ENCODE peak calls at places on chromosomes 12 and 14, in nine cellular contexts. C, Q, Y, N, R, W, P, Z and B are unnamed samples.

GRCh38 chr12:55659486-55660385 is 23.0 kb downstream of the OR10P1 start:
- DNase-seq in C (peak; percentile 84), Q (no peak), Y (peak; percentile 9), N (no peak), R (no peak), W (no peak), P (no peak), Z (peak; percentile 12), B (peak; percentile 63)

GRCh38 chr14:33914676-33915516 is 36.0 kb downstream of the EGLN3 start:
- DNase-seq in C (no peak), Q (no peak), Y (peak; percentile 14), N (no peak), R (peak; percentile 88), W (no peak), P (no peak), Z (peak; percentile 86), B (peak; percentile 39)

GRCh38 chr12:54628186-54628846 is 6.4 kb downstream of the LACRT start:
- DNase-seq in C (no peak), Q (no peak), Y (no peak), N (no peak), R (no peak), W (no peak), P (no peak), Z (no peak), B (no peak)

GRCh38 chr12:31599053-31599452 is 8.1 kb upstream of the DENND5B start:
- DNase-seq in C (no peak), Q (no peak), Y (no peak), N (no peak), R (no peak), W (no peak), P (no peak), Z (no peak), B (no peak)

GRCh38 chr14:42174357-42174756 is 567.7 kb downstream of the LRFN5 start:
- DNase-seq in C (no peak), Q (no peak), Y (no peak), N (no peak), R (no peak), W (no peak), P (no peak), Z (no peak), B (no peak)

GRCh38 chr12:16949351-16949750 is 343.4 kb upstream of the LMO3 start:
- DNase-seq in C (no peak), Q (no peak), Y (no peak), N (no peak), R (no peak), W (no peak), P (no peak), Z (no peak), B (peak; percentile 62)

GRCh38 chr14:105061428-105062047 is 3.7 kb downstream of the GPR132 start:
- DNase-seq in C (no peak), Q (no peak), Y (no peak), N (peak; percentile 33), R (no peak), W (no peak), P (peak; percentile 64), Z (no peak), B (no peak)

GRCh38 chr12:78035913-78036658 is 205.4 kb downstream of the NAV3 start:
- DNase-seq in C (peak; percentile 59), Q (no peak), Y (peak; percentile 34), N (no peak), R (no peak), W (no peak), P (no peak), Z (no peak), B (no peak)

GRCh38 chr12:70606001-70606400 is 31.2 kb downstream of the PTPRB start:
- DNase-seq in C (no peak), Q (no peak), Y (peak; percentile 56), N (no peak), R (no peak), W (no peak), P (no peak), Z (peak; percentile 78), B (no peak)

GRCh38 chr12:13175499-13175898 is 21.0 kb upstream of the EMP1 start:
- DNase-seq in C (no peak), Q (no peak), Y (no peak), N (no peak), R (peak; percentile 17), W (no peak), P (no peak), Z (no peak), B (peak; percentile 46)
- H3K4me1 ChIP-seq in C (no peaks in the 10 kb centered on the region), Q (no peaks in the 10 kb centered on the region), Y (peaks cover 35% of the 10 kb centered on the region), N (peaks cover 10% of the 10 kb centered on the region), R (peaks cover 41% of the 10 kb centered on the region), W (no peaks in the 10 kb centered on the region), P (peaks cover 85% of the 10 kb centered on the region), Z (peaks cover 12% of the 10 kb centered on the region), B (peaks cover 25% of the 10 kb centered on the region)

GRCh38 chr12:112122823-112123690 is 2.3 kb upstream of the TRAFD1 start:
- DNase-seq in C (no peak), Q (no peak), Y (peak; percentile 98), N (no peak), R (no peak), W (no peak), P (no peak), Z (no peak), B (peak; percentile 59)
- H3K4me1 ChIP-seq in C (peaks cover 17% of the 10 kb centered on the region), Q (peaks cover 5% of the 10 kb centered on the region), Y (peaks cover 15% of the 10 kb centered on the region), N (peaks cover 28% of the 10 kb centered on the region), R (peaks cover 55% of the 10 kb centered on the region), W (no peaks in the 10 kb centered on the region), P (peaks cover 45% of the 10 kb centered on the region), Z (peaks cover 7% of the 10 kb centered on the region), B (peaks cover 25% of the 10 kb centered on the region)

DNA sequence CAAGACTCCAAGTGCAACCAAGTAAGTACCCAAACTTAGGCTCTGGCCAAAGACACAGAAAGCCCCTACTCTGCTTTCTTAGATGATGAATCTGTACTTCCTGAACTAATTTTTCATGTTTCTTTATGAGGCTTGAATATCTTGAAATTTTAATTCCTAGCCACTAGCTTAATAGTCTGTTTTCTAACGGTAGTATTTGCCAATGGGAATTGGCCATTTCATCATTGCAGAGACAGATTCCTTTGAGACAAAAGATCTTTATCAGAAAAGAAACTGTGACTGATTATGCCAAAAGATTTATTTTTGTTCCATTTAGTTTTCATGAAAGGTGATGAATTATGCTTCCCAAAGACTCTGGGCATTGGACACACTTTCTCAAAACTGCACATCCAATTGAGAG is 48.7 kb downstream of the DAD1 start:
- DNase-seq in C (no peak), Q (no peak), Y (no peak), N (no peak), R (no peak), W (no peak), P (no peak), Z (no peak), B (peak; percentile 58)
- H3K4me1 ChIP-seq in C (no peaks in the 10 kb centered on the region), Q (no peaks in the 10 kb centered on the region), Y (peaks cover 12% of the 10 kb centered on the region), N (peaks cover 100% of the 10 kb centered on the region), R (peaks cover 16% of the 10 kb centered on the region), W (no peaks in the 10 kb centered on the region), P (peaks cover 60% of the 10 kb centered on the region), Z (peaks cover 32% of the 10 kb centered on the region), B (peaks cover 86% of the 10 kb centered on the region)

GRCh38 chr12:52246720-52247621 is 13.9 kb downstream of the KRT7 start:
- DNase-seq in C (peak; percentile 85), Q (peak; percentile 79), Y (no peak), N (no peak), R (no peak), W (peak; percentile 48), P (peak; percentile 44), Z (no peak), B (no peak)

GRCh38 chr12:52249511-52250047 is 16.5 kb downstream of the KRT7 start:
- DNase-seq in C (no peak), Q (peak; percentile 26), Y (no peak), N (no peak), R (no peak), W (no peak), P (no peak), Z (no peak), B (no peak)

GRCh38 chr12:52248541-52249035 is 15.5 kb downstream of the KRT7 start:
- DNase-seq in C (peak; percentile 48), Q (peak; percentile 51), Y (no peak), N (no peak), R (no peak), W (no peak), P (no peak), Z (no peak), B (no peak)

GRCh38 chr12:52249041-52249461 is 16.0 kb downstream of the KRT7 start:
- DNase-seq in C (peak; percentile 88), Q (peak; percentile 92), Y (no peak), N (no peak), R (no peak), W (peak; percentile 85), P (peak; percentile 59), Z (no peak), B (no peak)

DNA sequence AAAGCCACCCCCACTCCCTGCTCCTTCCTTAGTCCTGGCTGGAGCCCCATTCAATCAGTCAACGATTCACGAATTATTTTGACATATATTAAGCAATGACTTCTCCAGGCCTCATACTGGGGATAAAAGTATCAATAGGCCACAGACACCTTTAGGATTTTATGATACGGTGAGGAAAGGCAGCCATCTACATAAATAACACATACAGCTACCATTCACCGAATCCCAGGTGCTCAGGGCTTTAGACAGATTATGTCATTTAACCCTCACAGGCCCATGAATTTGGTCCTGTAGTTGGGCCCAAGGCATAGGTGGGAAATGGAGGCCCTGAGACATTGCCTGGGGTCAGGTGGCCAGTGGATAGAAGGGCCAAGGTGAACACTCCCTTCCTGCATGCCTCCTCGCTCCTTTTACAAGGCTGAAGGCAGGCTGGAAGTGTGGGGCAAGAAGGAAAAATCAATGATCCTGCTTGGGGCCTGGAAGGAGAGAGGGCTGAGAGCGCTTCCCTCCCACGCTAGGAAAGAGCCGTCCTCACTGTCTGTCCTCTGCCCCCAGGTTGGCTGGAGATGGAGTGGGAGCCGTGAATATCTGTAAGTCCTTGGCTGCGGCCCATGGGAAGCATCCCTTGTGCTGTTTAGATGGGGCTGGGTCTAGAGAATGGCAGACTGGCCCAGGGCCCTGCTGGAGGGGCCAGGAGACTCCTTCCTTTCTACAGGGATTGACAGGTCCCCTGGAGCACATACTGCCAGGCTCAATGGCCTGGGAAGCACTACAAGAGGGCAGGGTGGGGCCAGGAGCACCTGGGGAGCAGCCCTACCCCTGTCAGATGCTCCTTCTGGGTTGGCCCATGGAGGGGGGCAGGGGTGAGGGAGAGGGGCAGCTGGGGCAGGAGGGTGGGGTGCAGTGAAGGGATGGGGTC is 14.8 kb downstream of the KRT7 start:
- DNase-seq in C (no peak), Q (peak; percentile 51), Y (no peak), N (no peak), R (no peak), W (no peak), P (peak; percentile 57), Z (no peak), B (no peak)
- H3K4me1 ChIP-seq in C (peaks cover 44% of the 10 kb centered on the region), Q (peaks cover 71% of the 10 kb centered on the region), Y (peaks cover 27% of the 10 kb centered on the region), N (peaks cover 7% of the 10 kb centered on the region), R (peaks cover 57% of the 10 kb centered on the region), W (peaks cover 19% of the 10 kb centered on the region), P (peaks cover 31% of the 10 kb centered on the region), Z (peaks cover 23% of the 10 kb centered on the region), B (no peaks in the 10 kb centered on the region)

GRCh38 chr12:8818526-8818925 is 3.9 kb upstream of the A2ML1 start:
- DNase-seq in C (no peak), Q (no peak), Y (no peak), N (no peak), R (no peak), W (no peak), P (no peak), Z (no peak), B (no peak)
- H3K4me1 ChIP-seq in C (no peaks in the 10 kb centered on the region), Q (no peaks in the 10 kb centered on the region), Y (no peaks in the 10 kb centered on the region), N (no peaks in the 10 kb centered on the region), R (no peaks in the 10 kb centered on the region), W (peaks cover 2% of the 10 kb centered on the region), P (peaks cover 50% of the 10 kb centered on the region), Z (no peaks in the 10 kb centered on the region), B (no peaks in the 10 kb centered on the region)

DNA sequence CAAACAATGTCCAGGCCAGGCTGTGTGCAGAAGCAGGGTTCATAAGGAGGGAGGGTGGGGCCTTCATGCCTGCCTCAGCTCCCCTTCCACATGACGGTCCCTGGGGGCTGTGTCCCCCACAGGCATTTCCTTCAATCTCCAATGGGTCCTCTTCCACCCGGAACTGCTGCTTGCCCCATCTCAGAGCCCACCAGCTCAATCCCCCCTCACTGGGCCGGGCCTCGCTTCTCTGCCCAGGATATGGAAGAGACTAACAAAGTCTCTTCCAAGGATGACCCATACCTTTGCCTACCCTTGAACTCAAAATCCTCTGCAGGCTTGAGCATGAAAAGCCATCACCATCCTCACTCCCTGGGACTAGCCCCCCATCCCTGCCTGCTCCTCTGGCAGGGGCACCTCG is 28.4 kb upstream of the FAM181A start:
- DNase-seq in C (no peak), Q (no peak), Y (no peak), N (no peak), R (no peak), W (no peak), P (no peak), Z (no peak), B (no peak)
- H3K4me1 ChIP-seq in C (no peaks in the 10 kb centered on the region), Q (peaks cover 4% of the 10 kb centered on the region), Y (no peaks in the 10 kb centered on the region), N (no peaks in the 10 kb centered on the region), R (peaks cover 5% of the 10 kb centered on the region), W (no peaks in the 10 kb centered on the region), P (no peaks in the 10 kb centered on the region), Z (no peaks in the 10 kb centered on the region), B (no peaks in the 10 kb centered on the region)